ENCODE peak calls at places on chromosomes 1 and 21, in eight cellular contexts. One of them, this sample, is unnamed. For H3K36me3, the result is how much of the 10 kb centered on the place peaks cover.

GRCh38 chr1:3491291-3492246 is 37.1 kb downstream of the ARHGEF16 start:
- DNase-seq in left lung: peak
- DNase-seq in left ventricle myocardium inferior: peak
- DNase-seq in brain microvascular endothelial cell: peak
- DNase-seq in keratinocyte: no peak
- DNase-seq in heart right ventricle: peak
- DNase-seq in adipocyte: peak
- DNase-seq in prostate gland: peak
- DNase-seq in this sample: peak

GRCh38 chr21:31218830-31219608 is 125.0 kb downstream of the TIAM1 start:
- DNase-seq in left lung: peak
- DNase-seq in left ventricle myocardium inferior: peak
- DNase-seq in brain microvascular endothelial cell: no peak
- DNase-seq in keratinocyte: no peak
- DNase-seq in heart right ventricle: peak
- DNase-seq in adipocyte: peak
- DNase-seq in prostate gland: peak
- DNase-seq in this sample: peak

GRCh38 chr1:21294266-21295058 is 4.2 kb upstream of the ECE1 start:
- DNase-seq in left lung: peak
- DNase-seq in left ventricle myocardium inferior: no peak
- DNase-seq in brain microvascular endothelial cell: no peak
- DNase-seq in keratinocyte: no peak
- DNase-seq in heart right ventricle: no peak
- DNase-seq in adipocyte: no peak
- DNase-seq in prostate gland: no peak
- DNase-seq in this sample: peak

GRCh38 chr1:112083487-112083886 is 94.0 kb upstream of the KCND3 start:
- DNase-seq in left lung: no peak
- DNase-seq in left ventricle myocardium inferior: no peak
- DNase-seq in brain microvascular endothelial cell: peak
- DNase-seq in keratinocyte: no peak
- DNase-seq in heart right ventricle: no peak
- DNase-seq in adipocyte: peak
- DNase-seq in prostate gland: no peak
- DNase-seq in this sample: no peak

GRCh38 chr1:10384219-10384618 is 14.6 kb upstream of the PGD start:
- DNase-seq in left lung: no peak
- DNase-seq in left ventricle myocardium inferior: no peak
- DNase-seq in brain microvascular endothelial cell: no peak
- DNase-seq in keratinocyte: no peak
- DNase-seq in heart right ventricle: no peak
- DNase-seq in adipocyte: no peak
- DNase-seq in prostate gland: no peak
- DNase-seq in this sample: no peak

GRCh38 chr1:231188072-231188471 is 26.2 kb downstream of the TRIM67 start:
- DNase-seq in left lung: no peak
- DNase-seq in left ventricle myocardium inferior: no peak
- DNase-seq in brain microvascular endothelial cell: no peak
- DNase-seq in keratinocyte: no peak
- DNase-seq in heart right ventricle: no peak
- DNase-seq in adipocyte: no peak
- DNase-seq in prostate gland: no peak
- DNase-seq in this sample: no peak

GRCh38 chr21:36082140-36082742 is 12.4 kb downstream of the CBR1 start:
- DNase-seq in left lung: no peak
- DNase-seq in left ventricle myocardium inferior: no peak
- DNase-seq in brain microvascular endothelial cell: no peak
- DNase-seq in keratinocyte: no peak
- DNase-seq in heart right ventricle: no peak
- DNase-seq in adipocyte: no peak
- DNase-seq in prostate gland: no peak
- DNase-seq in this sample: no peak

GRCh38 chr21:29077651-29078090 is 4.2 kb upstream of the CCT8 start:
- DNase-seq in left lung: no peak
- DNase-seq in left ventricle myocardium inferior: no peak
- DNase-seq in brain microvascular endothelial cell: no peak
- DNase-seq in keratinocyte: no peak
- DNase-seq in heart right ventricle: no peak
- DNase-seq in adipocyte: no peak
- DNase-seq in prostate gland: peak
- DNase-seq in this sample: peak

GRCh38 chr1:46477153-46477929 is 12.3 kb upstream of the DMBX1 start:
- DNase-seq in left lung: peak
- DNase-seq in left ventricle myocardium inferior: peak
- DNase-seq in brain microvascular endothelial cell: peak
- DNase-seq in keratinocyte: peak
- DNase-seq in heart right ventricle: peak
- DNase-seq in adipocyte: peak
- DNase-seq in prostate gland: peak
- DNase-seq in this sample: peak

GRCh38 chr21:36642777-36643176 is 56.1 kb upstream of the SIM2 start:
- DNase-seq in left lung: no peak
- DNase-seq in left ventricle myocardium inferior: no peak
- DNase-seq in brain microvascular endothelial cell: no peak
- DNase-seq in keratinocyte: no peak
- DNase-seq in heart right ventricle: no peak
- DNase-seq in adipocyte: no peak
- DNase-seq in prostate gland: no peak
- DNase-seq in this sample: no peak

GRCh38 chr1:167467126-167467725 is 51.1 kb downstream of the CD247 start:
- DNase-seq in left lung: no peak
- DNase-seq in left ventricle myocardium inferior: no peak
- DNase-seq in brain microvascular endothelial cell: peak
- DNase-seq in keratinocyte: no peak
- DNase-seq in heart right ventricle: no peak
- DNase-seq in adipocyte: no peak
- DNase-seq in prostate gland: no peak
- DNase-seq in this sample: no peak

GRCh38 chr1:195794225-195794624 is 814.0 kb downstream of the KCNT2 start:
- DNase-seq in left lung: no peak
- DNase-seq in left ventricle myocardium inferior: no peak
- DNase-seq in brain microvascular endothelial cell: no peak
- DNase-seq in keratinocyte: no peak
- DNase-seq in heart right ventricle: no peak
- DNase-seq in adipocyte: no peak
- DNase-seq in prostate gland: no peak
- DNase-seq in this sample: no peak

GRCh38 chr1:33050221-33051076 is 13.8 kb upstream of the AK2 start:
- DNase-seq in left lung: no peak
- DNase-seq in left ventricle myocardium inferior: no peak
- DNase-seq in brain microvascular endothelial cell: peak
- DNase-seq in keratinocyte: no peak
- DNase-seq in heart right ventricle: no peak
- DNase-seq in adipocyte: peak
- DNase-seq in prostate gland: no peak
- DNase-seq in this sample: no peak

GRCh38 chr21:33041981-33042380 is 16.2 kb downstream of the OLIG2 start:
- DNase-seq in left lung: no peak
- DNase-seq in left ventricle myocardium inferior: no peak
- DNase-seq in brain microvascular endothelial cell: no peak
- DNase-seq in keratinocyte: no peak
- DNase-seq in heart right ventricle: no peak
- DNase-seq in adipocyte: no peak
- DNase-seq in prostate gland: no peak
- DNase-seq in this sample: no peak

GRCh38 chr1:31694910-31695300 is 8.9 kb downstream of the COL16A1 start:
- DNase-seq in left lung: no peak
- DNase-seq in left ventricle myocardium inferior: no peak
- DNase-seq in brain microvascular endothelial cell: no peak
- DNase-seq in keratinocyte: no peak
- DNase-seq in heart right ventricle: no peak
- DNase-seq in adipocyte: no peak
- DNase-seq in prostate gland: no peak
- DNase-seq in this sample: no peak

GRCh38 chr1:18532390-18533170 is 51.9 kb downstream of the KLHDC7A start:
- DNase-seq in left lung: no peak
- DNase-seq in left ventricle myocardium inferior: no peak
- DNase-seq in brain microvascular endothelial cell: no peak
- DNase-seq in keratinocyte: no peak
- DNase-seq in heart right ventricle: no peak
- DNase-seq in adipocyte: no peak
- DNase-seq in prostate gland: no peak
- DNase-seq in this sample: peak

GRCh38 chr1:46133946-46134345 is 1.5 kb upstream of the PIK3R3 start:
- DNase-seq in left lung: no peak
- DNase-seq in left ventricle myocardium inferior: no peak
- DNase-seq in brain microvascular endothelial cell: no peak
- DNase-seq in keratinocyte: no peak
- DNase-seq in heart right ventricle: peak
- DNase-seq in adipocyte: no peak
- DNase-seq in prostate gland: no peak
- DNase-seq in this sample: no peak

GRCh38 chr1:117812868-117813511 is 116.4 kb downstream of the GDAP2 start:
- DNase-seq in left lung: no peak
- DNase-seq in left ventricle myocardium inferior: no peak
- DNase-seq in brain microvascular endothelial cell: peak
- DNase-seq in keratinocyte: no peak
- DNase-seq in heart right ventricle: no peak
- DNase-seq in adipocyte: peak
- DNase-seq in prostate gland: no peak
- DNase-seq in this sample: no peak

GRCh38 chr1:32263744-32264143 is 12.7 kb downstream of the LCK start:
- DNase-seq in left lung: no peak
- DNase-seq in left ventricle myocardium inferior: no peak
- DNase-seq in brain microvascular endothelial cell: no peak
- DNase-seq in keratinocyte: no peak
- DNase-seq in heart right ventricle: no peak
- DNase-seq in adipocyte: no peak
- DNase-seq in prostate gland: no peak
- DNase-seq in this sample: no peak

GRCh38 chr1:76186617-76187016 is 112.1 kb downstream of the ST6GALNAC3 start:
- DNase-seq in left lung: no peak
- DNase-seq in left ventricle myocardium inferior: no peak
- DNase-seq in brain microvascular endothelial cell: no peak
- DNase-seq in keratinocyte: no peak
- DNase-seq in heart right ventricle: no peak
- DNase-seq in adipocyte: no peak
- DNase-seq in prostate gland: no peak
- DNase-seq in this sample: no peak

GRCh38 chr1:218948446-218948845 is 225.2 kb upstream of the LYPLAL1 start:
- DNase-seq in left lung: no peak
- DNase-seq in left ventricle myocardium inferior: no peak
- DNase-seq in brain microvascular endothelial cell: no peak
- DNase-seq in keratinocyte: no peak
- DNase-seq in heart right ventricle: no peak
- DNase-seq in adipocyte: no peak
- DNase-seq in prostate gland: no peak
- DNase-seq in this sample: no peak

GRCh38 chr1:47507140-47507539 is 69.3 kb downstream of the FOXD2 start:
- DNase-seq in left lung: no peak
- DNase-seq in left ventricle myocardium inferior: no peak
- DNase-seq in brain microvascular endothelial cell: no peak
- DNase-seq in keratinocyte: no peak
- DNase-seq in heart right ventricle: no peak
- DNase-seq in adipocyte: no peak
- DNase-seq in prostate gland: no peak
- DNase-seq in this sample: no peak

GRCh38 chr1:227948493-227949260 is 945 bp upstream of the WNT9A start:
- DNase-seq in left lung: no peak
- DNase-seq in left ventricle myocardium inferior: no peak
- DNase-seq in brain microvascular endothelial cell: no peak
- DNase-seq in keratinocyte: no peak
- DNase-seq in heart right ventricle: no peak
- DNase-seq in adipocyte: no peak
- DNase-seq in prostate gland: no peak
- DNase-seq in this sample: peak

GRCh38 chr21:16594191-16594590 is 864.4 kb downstream of the USP25 start:
- DNase-seq in left lung: no peak
- DNase-seq in left ventricle myocardium inferior: no peak
- DNase-seq in brain microvascular endothelial cell: no peak
- DNase-seq in keratinocyte: no peak
- DNase-seq in heart right ventricle: no peak
- DNase-seq in adipocyte: no peak
- DNase-seq in prostate gland: no peak
- DNase-seq in this sample: no peak

GRCh38 chr1:112877741-112878140 is 78.3 kb downstream of the SLC16A1 start:
- DNase-seq in left lung: no peak
- DNase-seq in left ventricle myocardium inferior: no peak
- DNase-seq in brain microvascular endothelial cell: no peak
- DNase-seq in keratinocyte: no peak
- DNase-seq in heart right ventricle: no peak
- DNase-seq in adipocyte: peak
- DNase-seq in prostate gland: no peak
- DNase-seq in this sample: no peak

DNA sequence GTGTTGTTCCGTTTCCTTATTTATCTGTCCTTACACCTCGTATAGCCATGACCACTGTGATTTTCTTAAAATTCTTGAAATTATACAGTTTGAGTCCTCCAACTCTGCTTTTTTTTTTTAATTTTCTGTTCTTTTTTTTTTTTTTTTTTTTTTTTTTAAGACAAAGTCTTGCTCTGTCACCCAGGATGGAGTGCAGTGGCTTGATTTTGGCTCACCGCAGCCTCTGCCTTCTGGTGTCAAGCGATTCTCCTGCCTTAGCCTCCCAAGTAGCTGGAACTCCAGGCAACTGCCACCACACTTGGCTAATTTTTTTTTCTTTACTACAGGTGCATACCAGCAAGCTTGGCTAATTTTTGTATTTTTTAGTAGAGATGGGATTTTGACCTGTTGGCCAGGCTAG is 48.9 kb downstream of the DIP2A start:
- DNase-seq in left lung: no peak
- DNase-seq in left ventricle myocardium inferior: no peak
- DNase-seq in brain microvascular endothelial cell: no peak
- DNase-seq in keratinocyte: no peak
- DNase-seq in heart right ventricle: no peak
- DNase-seq in adipocyte: no peak
- DNase-seq in prostate gland: no peak
- DNase-seq in this sample: no peak
- H3K36me3 ChIP-seq in left lung: half or more
- H3K36me3 ChIP-seq in left ventricle myocardium inferior: half or more
- H3K36me3 ChIP-seq in brain microvascular endothelial cell: under half
- H3K36me3 ChIP-seq in keratinocyte: under half
- H3K36me3 ChIP-seq in heart right ventricle: half or more
- H3K36me3 ChIP-seq in adipocyte: half or more
- H3K36me3 ChIP-seq in prostate gland: under half
- H3K36me3 ChIP-seq in this sample: under half

GRCh38 chr1:39326836-39327235 is 122.3 kb downstream of the MACF1 start:
- DNase-seq in left lung: no peak
- DNase-seq in left ventricle myocardium inferior: no peak
- DNase-seq in brain microvascular endothelial cell: no peak
- DNase-seq in keratinocyte: no peak
- DNase-seq in heart right ventricle: no peak
- DNase-seq in adipocyte: no peak
- DNase-seq in prostate gland: no peak
- DNase-seq in this sample: no peak
- H3K36me3 ChIP-seq in left lung: half or more
- H3K36me3 ChIP-seq in left ventricle myocardium inferior: half or more
- H3K36me3 ChIP-seq in brain microvascular endothelial cell: half or more
- H3K36me3 ChIP-seq in keratinocyte: under half
- H3K36me3 ChIP-seq in heart right ventricle: half or more
- H3K36me3 ChIP-seq in adipocyte: half or more
- H3K36me3 ChIP-seq in prostate gland: under half
- H3K36me3 ChIP-seq in this sample: under half

GRCh38 chr1:232589809-232590741 is 39.9 kb downstream of the SIPA1L2 start:
- DNase-seq in left lung: no peak
- DNase-seq in left ventricle myocardium inferior: no peak
- DNase-seq in brain microvascular endothelial cell: no peak
- DNase-seq in keratinocyte: no peak
- DNase-seq in heart right ventricle: no peak
- DNase-seq in adipocyte: peak
- DNase-seq in prostate gland: no peak
- DNase-seq in this sample: no peak
- H3K36me3 ChIP-seq in left lung: under half
- H3K36me3 ChIP-seq in left ventricle myocardium inferior: under half
- H3K36me3 ChIP-seq in brain microvascular endothelial cell: under half
- H3K36me3 ChIP-seq in keratinocyte: under half
- H3K36me3 ChIP-seq in heart right ventricle: under half
- H3K36me3 ChIP-seq in adipocyte: under half
- H3K36me3 ChIP-seq in prostate gland: under half
- H3K36me3 ChIP-seq in this sample: under half

GRCh38 chr1:150955274-150955673 is 19.4 kb downstream of the CERS2 start:
- DNase-seq in left lung: no peak
- DNase-seq in left ventricle myocardium inferior: no peak
- DNase-seq in brain microvascular endothelial cell: no peak
- DNase-seq in keratinocyte: no peak
- DNase-seq in heart right ventricle: no peak
- DNase-seq in adipocyte: no peak
- DNase-seq in prostate gland: no peak
- DNase-seq in this sample: no peak
- H3K36me3 ChIP-seq in left lung: half or more
- H3K36me3 ChIP-seq in left ventricle myocardium inferior: half or more
- H3K36me3 ChIP-seq in brain microvascular endothelial cell: under half
- H3K36me3 ChIP-seq in keratinocyte: under half
- H3K36me3 ChIP-seq in heart right ventricle: half or more
- H3K36me3 ChIP-seq in adipocyte: half or more
- H3K36me3 ChIP-seq in prostate gland: under half
- H3K36me3 ChIP-seq in this sample: under half

This sample was measured in colonic mucosa.